ENCODE peak calls at places on chromosomes 1 and 21, in ten cellular contexts. H is K562, R is GM23248, V is H1, Q is neural progenitor cell, M is HCT116, Z is GM12878, P is fibroblast of lung, W is astrocyte, O is HepG2. K is an unnamed sample.

GRCh38 chr1:5509664-5510452 is 482.4 kb downstream of the NPHP4 start:
- DNase-seq in W (no peak), H (peak; percentile 87), M (peak; percentile 13), O (peak; percentile 9), Q (peak; percentile 71), P (peak; percentile 20), V (peak; percentile 96), Z (no peak), R (peak; percentile 43), K (no peak)

GRCh38 chr1:155126494-155127104 is 1.1 kb upstream of the EFNA1 start:
- DNase-seq in Z (no peak), H (no peak), P (peak; percentile 39), O (peak; percentile 88), M (no peak), W (peak; percentile 35), V (peak; percentile 64), Q (peak; percentile 63), R (peak; percentile 68), K (peak; percentile 35)

GRCh38 chr1:189205863-189206262 is 1271.8 kb downstream of the BRINP3 start:
- DNase-seq in Q (no peak), P (peak; percentile 17), H (no peak), Z (no peak), W (peak; percentile 10), O (no peak), V (no peak), M (no peak), R (no peak), K (no peak)

GRCh38 chr1:43994794-43995790 is 3.7 kb downstream of the CCDC24 start:
- DNase-seq in H (peak; percentile 89), Z (no peak), W (no peak), Q (peak; percentile 51), R (peak; percentile 63), V (peak; percentile 76), M (no peak), P (no peak), O (peak; percentile 40), K (no peak)

GRCh38 chr1:207032528-207033017 is at the start of gene C1orf116:
- DNase-seq in R (no peak), P (no peak), H (peak; percentile 96), O (peak; percentile 60), V (peak; percentile 65), Z (no peak), M (peak; percentile 88), Q (peak; percentile 61), W (no peak), K (no peak)

GRCh38 chr1:176379626-176380339 is 83.2 kb upstream of the PAPPA2 start:
- DNase-seq in R (peak; percentile 47), H (no peak), Z (no peak), Q (no peak), V (no peak), W (no peak), O (no peak), M (no peak), P (no peak), K (no peak)

GRCh38 chr1:159849972-159850371 is 12.5 kb downstream of the VSIG8 start:
- DNase-seq in M (no peak), V (no peak), P (no peak), Q (no peak), H (no peak), R (peak; percentile 75), O (no peak), W (no peak), Z (no peak), K (no peak)

GRCh38 chr1:110235839-110236682 is 25.9 kb downstream of the KCNC4 start:
- DNase-seq in P (peak; percentile 43), Z (no peak), V (no peak), M (peak; percentile 39), H (peak; percentile 37), Q (no peak), W (peak; percentile 84), O (no peak), R (peak; percentile 98), K (no peak)

GRCh38 chr1:192512426-192513125 is 63.0 kb upstream of the RGS1 start:
- DNase-seq in R (no peak), O (no peak), H (no peak), Q (no peak), Z (no peak), W (peak; percentile 57), P (no peak), M (no peak), V (no peak), K (no peak)

GRCh38 chr1:39522661-39523567 is 31.5 kb downstream of the BMP8A start:
- DNase-seq in O (no peak), P (no peak), Z (no peak), R (no peak), M (no peak), Q (no peak), W (no peak), V (no peak), H (peak; percentile 5), K (no peak)

GRCh38 chr1:232880354-232880753 is 70.1 kb upstream of the NTPCR start:
- DNase-seq in W (no peak), Q (peak; percentile 40), M (peak; percentile 50), R (peak; percentile 55), Z (no peak), V (peak; percentile 65), P (peak; percentile 44), O (peak; percentile 5), H (peak; percentile 44), K (no peak)

GRCh38 chr1:25098717-25099116 is 133.6 kb downstream of the SYF2 start:
- DNase-seq in M (no peak), P (no peak), O (no peak), V (no peak), W (no peak), H (no peak), Q (no peak), Z (no peak), R (peak; percentile 13), K (no peak)

GRCh38 chr1:32715901-32716311 is 13.3 kb upstream of the SYNC start:
- DNase-seq in P (no peak), V (no peak), W (no peak), O (no peak), Q (no peak), H (no peak), R (peak; percentile 72), Z (no peak), M (no peak), K (no peak)

GRCh38 chr1:93448292-93448982 is 519 bp downstream of the FNBP1L start:
- DNase-seq in Z (no peak), W (peak; percentile 8), V (peak; percentile 82), P (no peak), R (peak; percentile 57), Q (peak; percentile 90), O (peak; percentile 26), M (no peak), H (peak; percentile 61), K (no peak)

GRCh38 chr1:42960693-42961559 is 2.3 kb upstream of the SLC2A1 start:
- DNase-seq in P (no peak), Q (peak; percentile 45), M (no peak), V (no peak), O (peak; percentile 50), Z (no peak), W (no peak), R (no peak), H (no peak), K (no peak)

GRCh38 chr1:41496080-41497055 is 11.9 kb upstream of the EDN2 start:
- DNase-seq in V (peak; percentile 88), Q (peak; percentile 96), O (peak; percentile 26), W (peak; percentile 72), Z (no peak), M (peak; percentile 73), H (peak; percentile 81), P (peak; percentile 94), R (peak; percentile 93), K (no peak)

GRCh38 chr21:14548751-14549150 is 2.6 kb upstream of the SAMSN1 start:
- DNase-seq in P (no peak), H (no peak), Z (no peak), O (no peak), R (no peak), M (no peak), V (no peak), Q (no peak), W (no peak), K (no peak)
- H3K4me3 ChIP-seq in P (no peak overlapping the region), H (no peak overlapping the region), Z (peak overlapping the region; percentile 27), O (no peak overlapping the region), R (no peak overlapping the region), M (no peak overlapping the region), V (no peak overlapping the region), Q (no peak overlapping the region), W (no peak overlapping the region), K (no peak overlapping the region)

DNA sequence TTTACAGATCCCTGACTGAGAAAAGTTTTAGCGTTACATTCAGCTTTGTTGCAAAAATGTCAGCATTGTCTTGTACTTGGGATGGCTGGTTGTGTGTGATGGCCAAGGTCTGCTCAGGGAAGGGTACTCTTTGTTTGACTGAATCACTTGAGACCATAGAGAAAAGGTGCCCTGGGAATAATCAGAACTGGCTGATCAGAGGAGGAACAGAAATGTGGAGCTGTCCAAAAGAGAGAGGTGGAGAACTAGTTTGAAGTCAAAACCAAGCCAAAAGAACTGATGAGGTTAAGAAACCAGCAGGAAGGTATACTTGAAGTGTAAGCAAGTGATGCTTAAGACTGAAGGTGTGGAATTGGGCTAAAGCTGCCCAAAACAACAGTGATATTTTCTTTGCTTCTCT is 107.6 kb upstream of the LYPLAL1 start:
- DNase-seq in P (no peak), R (no peak), V (no peak), H (no peak), Z (no peak), W (no peak), M (no peak), O (no peak), Q (no peak), K (no peak)
- H3K27ac ChIP-seq in P (no peak overlapping the region), R (peak overlapping the region; percentile 36), V (no peak overlapping the region), H (no peak overlapping the region), Z (no peak overlapping the region), W (peak overlapping the region; percentile 28), M (no peak overlapping the region), O (no peak overlapping the region), Q (no peak overlapping the region), K (no peak overlapping the region)

GRCh38 chr1:211132681-211133392 is 1.1 kb downstream of the KCNH1 start:
- DNase-seq in Z (no peak), H (no peak), O (no peak), R (no peak), V (no peak), Q (peak; percentile 43), M (no peak), W (no peak), P (no peak), K (no peak)
- TF ChIP-seq EZH2 in Z (no peak), H (no peak), O (no peak), R (peak; percentile 72), V (no peak), Q (no peak), M (no peak), W (no peak), P (peak; percentile 54), K (no peak)

DNA sequence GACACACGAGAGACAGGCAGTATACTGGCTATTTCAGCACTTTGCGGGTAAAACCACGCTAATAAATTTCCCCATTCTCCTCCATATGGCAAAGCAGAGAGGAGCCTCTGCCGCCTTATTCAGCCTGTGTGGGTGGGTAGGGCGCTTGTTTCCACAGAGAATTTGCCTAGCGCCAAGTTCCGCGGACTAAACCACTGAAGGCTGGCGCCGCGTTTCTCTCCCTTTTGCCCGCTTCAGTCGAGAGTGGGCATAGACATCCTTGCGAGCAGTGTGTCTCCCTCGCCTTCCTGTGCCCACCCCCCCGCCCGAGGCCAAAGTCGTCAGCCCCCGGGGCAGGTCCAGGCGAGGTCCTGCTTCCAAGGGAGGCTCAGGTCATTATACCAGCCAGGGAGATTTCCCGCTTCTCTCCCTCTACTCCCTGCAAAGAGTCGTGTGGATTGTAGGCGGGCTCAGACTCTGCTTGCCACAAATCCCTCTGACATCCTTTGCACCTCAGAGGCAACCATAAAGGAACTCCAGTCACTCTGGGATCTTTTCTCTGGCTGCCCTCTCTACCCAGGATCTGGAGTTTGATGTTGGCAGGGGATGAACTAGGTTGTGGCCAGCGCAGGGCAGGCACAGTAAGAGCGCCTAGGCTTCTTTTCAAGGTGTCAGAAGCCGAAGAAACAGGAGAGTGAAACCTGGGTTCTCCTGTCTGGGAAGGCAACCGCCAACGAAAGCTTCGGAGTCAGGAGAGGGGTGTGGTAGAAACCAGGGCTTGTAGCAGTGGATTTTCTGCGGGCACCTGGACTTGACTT is 8.8 kb downstream of the HLX start:
- DNase-seq in W (no peak), Z (no peak), V (no peak), Q (peak; percentile 52), R (peak; percentile 69), H (no peak), M (no peak), P (no peak), O (no peak), K (no peak)
- H3K4me3 ChIP-seq in W (no peak overlapping the region), Z (no peak overlapping the region), V (no peak overlapping the region), Q (peak overlapping the region; percentile 2), R (peak overlapping the region; percentile 39), H (no peak overlapping the region), M (no peak overlapping the region), P (peak overlapping the region; percentile 24), O (no peak overlapping the region), K (no peak overlapping the region)